ENCODE peak calls at places on chromosomes 3 and 15, in four cellular contexts. M is prostate gland; I is CD8-positive, alpha-beta T cell; J is uterus. C is an unnamed sample.

GRCh38 chr15:25249236-25250010 is 189.4 kb downstream of the UBE3A start:
- DNase-seq in I (no peak), M (no peak), J (peak; percentile 5), C (no peak)

GRCh38 chr3:63975705-63976104 is 47.6 kb downstream of the PSMD6 start:
- DNase-seq in M (peak; percentile 62), I (no peak), J (peak; percentile 47), C (no peak)

GRCh38 chr3:21722301-21722700 is 28.7 kb downstream of the ZNF385D start:
- DNase-seq in M (no peak), J (no peak), I (no peak), C (no peak)

GRCh38 chr15:69522361-69522760 is 69.7 kb downstream of the RPLP1 start:
- DNase-seq in J (no peak), I (no peak), M (no peak), C (no peak)

GRCh38 chr3:123374016-123374415 is 74.9 kb downstream of the ADCY5 start:
- DNase-seq in J (no peak), I (no peak), M (no peak), C (no peak)

GRCh38 chr3:111081008-111081545 is 9.5 kb downstream of the NECTIN3 start:
- DNase-seq in J (no peak), M (no peak), I (no peak), C (no peak)

GRCh38 chr3:27353221-27353620 is 16.0 kb downstream of the NEK10 start:
- DNase-seq in J (no peak), I (no peak), M (no peak), C (no peak)

GRCh38 chr3:103319912-103320311 is 885.1 kb downstream of the ZPLD1 start:
- DNase-seq in I (no peak), J (no peak), M (no peak), C (no peak)

GRCh38 chr15:51180534-51180933 is 85.8 kb upstream of the TNFAIP8L3 start:
- DNase-seq in I (no peak), M (no peak), J (no peak), C (no peak)

GRCh38 chr3:195385526-195385925 is 57.3 kb downstream of the ACAP2 start:
- DNase-seq in I (no peak), M (no peak), J (no peak), C (no peak)

GRCh38 chr15:65044724-65045481 is at the start of gene SLC51B:
- DNase-seq in M (no peak), I (no peak), J (no peak), C (peak; percentile 39)

GRCh38 chr3:188061133-188061532 is 92.8 kb upstream of the LPP start:
- DNase-seq in J (peak; percentile 23), M (peak; percentile 70), I (no peak), C (no peak)

GRCh38 chr3:43894176-43895049 is 203.7 kb downstream of the ABHD5 start:
- DNase-seq in I (no peak), J (peak; percentile 34), M (peak; percentile 6), C (no peak)

GRCh38 chr15:22267761-22268160 is 187.4 kb downstream of the OR4M2 start:
- DNase-seq in M (no peak), I (no peak), J (no peak), C (no peak)

GRCh38 chr15:22263738-22264137 is 183.4 kb downstream of the OR4M2 start:
- DNase-seq in I (no peak), M (no peak), J (no peak), C (no peak)

GRCh38 chr15:22265056-22265945 is 185.0 kb downstream of the OR4M2 start:
- DNase-seq in J (no peak), M (no peak), I (no peak), C (no peak)

GRCh38 chr15:22262613-22263020 is 182.3 kb downstream of the OR4M2 start:
- DNase-seq in J (no peak), M (no peak), I (no peak), C (no peak)

GRCh38 chr15:22265961-22266360 is 185.6 kb downstream of the OR4M2 start:
- DNase-seq in J (no peak), M (no peak), I (no peak), C (no peak)
- H3K9me3 ChIP-seq in J (no peaks in the 10 kb centered on the region), M (no peaks in the 10 kb centered on the region), I (no peaks in the 10 kb centered on the region), C (no peaks in the 10 kb centered on the region)

GRCh38 chr3:80606073-80606472 is 838.3 kb upstream of the ROBO1 start:
- DNase-seq in I (no peak), M (no peak), J (no peak), C (no peak)
- TF ChIP-seq CTCF in I (no peak), M (no peak), J (no peak), C (no peak)

GRCh38 chr3:129918461-129918860 is 24.9 kb upstream of the TMCC1 start:
- DNase-seq in J (no peak), I (no peak), M (no peak), C (no peak)
- H3K9me3 ChIP-seq in J (no peaks in the 10 kb centered on the region), I (peaks cover 24% of the 10 kb centered on the region), M (no peaks in the 10 kb centered on the region), C (peaks cover 19% of the 10 kb centered on the region)

GRCh38 chr15:67405208-67406191 is 115.4 kb upstream of the C15orf61 start:
- DNase-seq in I (no peak), M (peak; percentile 7), J (no peak), C (no peak)
- TF ChIP-seq CTCF in I (no peak), M (no peak), J (no peak), C (no peak)

GRCh38 chr3:75727985-75728384 is 57.4 kb downstream of the ZNF717 start:
- DNase-seq in I (no peak), M (no peak), J (no peak), C (no peak)
- H3K9me3 ChIP-seq in I (peaks cover 17% of the 10 kb centered on the region), M (no peaks in the 10 kb centered on the region), J (no peaks in the 10 kb centered on the region), C (peaks cover 11% of the 10 kb centered on the region)

GRCh38 chr3:197523551-197523950 is 32.2 kb downstream of the BDH1 start:
- DNase-seq in J (no peak), I (no peak), M (no peak), C (no peak)

GRCh38 chr3:197528190-197528589 is 27.6 kb downstream of the BDH1 start:
- DNase-seq in M (no peak), J (no peak), I (no peak), C (no peak)

GRCh38 chr3:197524128-197524527 is 31.6 kb downstream of the BDH1 start:
- DNase-seq in M (no peak), J (no peak), I (no peak), C (no peak)

GRCh38 chr3:197527569-197527968 is 28.2 kb downstream of the BDH1 start:
- DNase-seq in J (no peak), I (no peak), M (no peak), C (no peak)

GRCh38 chr3:197525706-197526105 is 30.1 kb downstream of the BDH1 start:
- DNase-seq in I (no peak), M (no peak), J (no peak), C (no peak)
- TF ChIP-seq CTCF in I (no peak), M (no peak), J (no peak), C (peak; percentile 19)

GRCh38 chr15:100226107-100226506 is 115.7 kb downstream of the ADAMTS17 start:
- DNase-seq in I (no peak), J (no peak), M (no peak), C (no peak)
- H3K9me3 ChIP-seq in I (no peaks in the 10 kb centered on the region), J (no peaks in the 10 kb centered on the region), M (no peaks in the 10 kb centered on the region), C (no peaks in the 10 kb centered on the region)

C was measured in WERI-Rb-1.